ENCODE peak calls at places on chromosomes 2 and 18, in six cellular contexts. X is K562, T is A549, C is HepG2, Z is GM12878, N is upper lobe of left lung. P is an unnamed sample.
A peak's percentile ranks its signal among the peaks of the same experiment; 100 is the strongest.

GRCh38 chr18:56267334-56267733 is 371.1 kb downstream of the TXNL1 start:
- ATAC-seq in Z (no peak), X (no peak), T (no peak), N (no peak), C (no peak), P (no peak)

GRCh38 chr2:22382439-22383169 is 1002.4 kb upstream of the KLHL29 start:
- ATAC-seq in X (no peak), T (no peak), N (no peak), C (no peak), Z (no peak), P (no peak)

GRCh38 chr18:7974200-7974874 is 407.2 kb downstream of the PTPRM start:
- ATAC-seq in C (no peak), Z (no peak), T (no peak), X (no peak), N (no peak), P (no peak)

GRCh38 chr2:183998797-183999190 is 599.5 kb upstream of the ZNF804A start:
- ATAC-seq in T (no peak), Z (no peak), N (no peak), X (no peak), C (no peak), P (no peak)

GRCh38 chr18:53698907-53699306 is 525.6 kb downstream of the MBD2 start:
- ATAC-seq in T (peak; percentile 68), N (peak; percentile 35), X (no peak), C (peak; percentile 82), Z (peak; percentile 72), P (no peak)

GRCh38 chr2:189299974-189300373 is 120.4 kb upstream of the COL5A2 start:
- ATAC-seq in T (no peak), Z (no peak), N (no peak), X (no peak), C (no peak), P (no peak)

GRCh38 chr2:26978061-26978596 is 7.7 kb downstream of the MAPRE3 start:
- ATAC-seq in C (no peak), N (peak; percentile 40), Z (no peak), T (no peak), X (peak; percentile 77), P (no peak)

GRCh38 chr2:132412021-132412420 is 4.6 kb upstream of the GPR39 start:
- ATAC-seq in T (no peak), C (no peak), N (no peak), X (no peak), Z (no peak), P (no peak)

GRCh38 chr2:38105911-38106310 is 30.0 kb upstream of the CYP1B1 start:
- ATAC-seq in T (no peak), Z (no peak), C (no peak), N (peak; percentile 6), X (no peak), P (no peak)

GRCh38 chr2:225008935-225009334 is 33.3 kb downstream of the DOCK10 start:
- ATAC-seq in X (no peak), Z (peak; percentile 70), N (no peak), T (no peak), C (peak; percentile 44), P (no peak)

GRCh38 chr18:2850816-2851215 is 4.0 kb downstream of the EMILIN2 start:
- ATAC-seq in X (no peak), N (no peak), T (no peak), C (no peak), Z (no peak), P (no peak)

GRCh38 chr2:176534798-176535479 is 265.7 kb downstream of the MTX2 start:
- ATAC-seq in N (peak; percentile 67), Z (no peak), T (no peak), X (no peak), C (no peak), P (peak; percentile 41)

GRCh38 chr2:138389067-138389466 is 112.5 kb upstream of the SPOPL start:
- ATAC-seq in N (no peak), C (no peak), Z (no peak), X (no peak), T (no peak), P (no peak)

GRCh38 chr18:51017140-51017874 is 12.7 kb upstream of the SMAD4 start:
- ATAC-seq in C (peak; percentile 51), T (no peak), X (no peak), N (no peak), Z (no peak), P (no peak)

GRCh38 chr2:213161759-213162514 is 10.5 kb upstream of the IKZF2 start:
- ATAC-seq in C (no peak), Z (no peak), N (no peak), X (no peak), T (no peak), P (no peak)

GRCh38 chr2:134169788-134170187 is 84.1 kb upstream of the MGAT5 start:
- ATAC-seq in N (no peak), T (no peak), X (no peak), Z (peak; percentile 88), C (no peak), P (no peak)

GRCh38 chr2:1715184-1716012 is 28.9 kb downstream of the PXDN start:
- ATAC-seq in N (no peak), T (no peak), X (no peak), C (no peak), Z (no peak), P (no peak)

GRCh38 chr2:60335533-60336237 is 217.8 kb downstream of the BCL11A start:
- ATAC-seq in N (peak; percentile 43), Z (no peak), T (no peak), X (no peak), C (peak; percentile 99), P (no peak)

GRCh38 chr18:13808294-13809024 is 15.5 kb upstream of the MC5R start:
- ATAC-seq in T (no peak), C (no peak), X (no peak), Z (no peak), N (no peak), P (no peak)

GRCh38 chr2:95390272-95390880 is 12.1 kb upstream of the FAHD2A start:
- ATAC-seq in N (no peak), Z (no peak), X (no peak), C (peak; percentile 59), T (no peak), P (no peak)

GRCh38 chr2:95390881-95391321 is 11.6 kb upstream of the FAHD2A start:
- ATAC-seq in Z (no peak), T (no peak), N (no peak), C (peak; percentile 9), X (no peak), P (no peak)

GRCh38 chr2:95388091-95388692 is 14.3 kb upstream of the FAHD2A start:
- ATAC-seq in N (no peak), T (no peak), C (no peak), Z (no peak), X (no peak), P (no peak)

GRCh38 chr2:95388878-95389255 is 13.6 kb upstream of the FAHD2A start:
- ATAC-seq in N (peak; percentile 2), X (peak; percentile 58), C (no peak), Z (peak; percentile 51), T (peak; percentile 30), P (no peak)

GRCh38 chr2:95389256-95390119 is 13.0 kb upstream of the FAHD2A start:
- ATAC-seq in X (peak; percentile 96), Z (peak; percentile 95), T (peak; percentile 84), N (peak; percentile 86), C (peak; percentile 38), P (peak; percentile 67)
- H3K4me3 ChIP-seq in X (no peak overlapping the region), Z (no peak overlapping the region), T (no peak overlapping the region), N (no peak overlapping the region), C (no peak overlapping the region), P (peak overlapping the region; percentile 3)

GRCh38 chr18:24809173-24809955 is 348.9 kb downstream of the HRH4 start:
- ATAC-seq in X (no peak), Z (no peak), N (no peak), C (no peak), T (no peak), P (no peak)
- TF ChIP-seq EP300 in X (no peak), Z (no peak), N (no peak), C (no peak), T (no peak), P (no peak)

GRCh38 chr2:28406276-28407096 is 13.8 kb downstream of the FOSL2 start:
- ATAC-seq in X (peak; percentile 37), T (no peak), N (peak; percentile 72), Z (no peak), C (no peak), P (peak; percentile 52)

GRCh38 chr2:28405537-28405936 is 12.9 kb downstream of the FOSL2 start:
- ATAC-seq in X (no peak), T (no peak), C (no peak), Z (no peak), N (no peak), P (no peak)

GRCh38 chr2:28407976-28408690 is 15.5 kb downstream of the FOSL2 start:
- ATAC-seq in X (no peak), N (no peak), Z (no peak), T (no peak), C (peak; percentile 75), P (no peak)

GRCh38 chr2:28408764-28409599 is 16.3 kb downstream of the FOSL2 start:
- ATAC-seq in T (no peak), Z (no peak), N (peak; percentile 41), C (no peak), X (no peak), P (no peak)

DNA sequence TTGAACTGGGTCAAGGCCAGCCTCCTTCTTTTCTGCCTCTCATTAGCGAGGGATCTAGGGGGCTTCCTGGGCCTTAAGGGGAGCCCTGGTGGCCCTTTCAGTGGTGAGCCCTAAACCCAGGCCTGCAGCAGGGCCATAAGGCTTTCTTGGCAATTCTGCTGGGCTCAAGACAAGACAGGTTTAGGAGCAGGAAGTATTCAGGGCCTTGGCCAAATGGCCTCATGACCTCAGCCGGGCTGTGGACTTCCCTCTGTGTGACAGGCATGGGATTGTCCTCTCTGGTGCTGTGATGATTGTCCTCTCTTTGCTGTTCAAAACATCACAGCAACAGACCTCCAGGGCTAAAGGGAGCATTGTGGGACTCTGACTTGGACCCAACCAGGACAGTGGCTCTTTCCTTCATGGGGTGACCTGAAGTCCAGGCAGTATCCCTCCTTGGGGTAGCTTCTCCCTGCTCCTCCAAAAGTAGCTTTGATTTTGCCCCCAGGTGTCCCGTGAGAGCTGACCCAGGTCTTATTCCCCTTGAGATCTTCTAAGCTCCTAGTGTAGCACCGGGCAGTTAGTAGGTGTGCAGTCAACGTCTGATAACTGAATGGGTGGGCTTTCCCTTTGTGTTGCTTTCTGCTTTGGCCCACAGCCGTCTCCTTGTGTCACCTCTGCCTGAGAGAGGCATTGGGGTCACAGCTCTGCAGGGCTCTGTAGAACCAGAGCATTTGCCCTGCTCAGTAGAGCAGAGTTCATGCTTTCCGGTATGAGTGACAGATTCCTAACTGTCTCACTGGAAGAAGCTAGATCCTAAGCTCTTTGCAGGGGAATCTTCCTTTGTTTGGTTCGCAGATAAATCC is 14.7 kb downstream of the FOSL2 start:
- ATAC-seq in N (peak; percentile 22), Z (no peak), X (no peak), T (no peak), C (peak; percentile 67), P (no peak)
- H3K4me1 ChIP-seq in N (peaks cover 31% of the 10 kb centered on the region), Z (no peaks in the 10 kb centered on the region), X (no peaks in the 10 kb centered on the region), T (peaks cover 82% of the 10 kb centered on the region), C (peaks cover 44% of the 10 kb centered on the region), P (no peaks in the 10 kb centered on the region)

DNA sequence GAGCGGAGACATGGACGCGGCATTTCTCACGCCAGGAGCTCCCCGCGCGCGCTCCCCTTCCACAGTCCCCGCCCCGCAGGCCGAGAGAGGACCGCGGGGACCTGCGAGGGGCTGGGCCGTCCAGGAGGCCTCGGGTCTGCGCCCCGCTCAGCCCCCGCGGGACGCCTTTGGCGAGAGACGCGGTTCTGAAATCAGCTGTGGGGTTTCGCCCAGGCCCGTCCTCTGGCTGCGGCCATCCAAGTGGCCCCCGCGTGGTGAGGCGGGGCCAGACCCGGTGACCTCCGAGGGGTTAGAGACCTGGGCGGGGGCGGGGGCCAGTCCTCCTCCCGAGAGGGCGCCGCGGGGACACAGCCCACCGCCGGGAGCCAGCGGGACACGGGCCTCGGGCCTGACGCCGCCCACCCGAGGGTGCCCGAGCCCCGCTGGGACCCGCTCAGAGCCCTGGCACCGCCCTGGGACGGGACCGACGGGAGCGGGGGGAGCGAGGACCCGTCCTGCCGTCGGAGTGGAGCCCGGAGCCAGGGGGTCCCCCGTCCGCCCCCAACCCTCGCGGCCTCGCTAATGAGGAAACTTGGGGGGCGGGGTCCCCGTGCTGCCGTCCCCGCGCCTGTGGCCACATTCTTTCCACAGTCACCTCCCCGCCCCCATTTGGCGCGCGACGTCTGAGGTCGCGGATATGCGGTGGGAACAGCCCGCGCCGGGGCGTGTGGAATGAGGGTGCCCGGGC is 6.1 kb upstream of the SALL3 start:
- ATAC-seq in T (no peak), X (no peak), C (no peak), Z (no peak), N (no peak), P (no peak)
- H3K4me3 ChIP-seq in T (no peak overlapping the region), X (no peak overlapping the region), C (no peak overlapping the region), Z (no peak overlapping the region), N (peak overlapping the region; percentile 3), P (no peak overlapping the region)